ENCODE peak calls at places on chromosomes 3 and 15, in four cellular contexts. T, Y, V and A are unnamed samples.

GRCh38 chr3:61809879-61810278 is 248.5 kb downstream of the PTPRG start:
- DNase-seq in Y (peak), V (peak), T (no peak), A (no peak)

GRCh38 chr3:159781867-159782266 is 206.8 kb upstream of the IL12A start:
- DNase-seq in V (no peak), T (no peak), Y (peak), A (no peak)

GRCh38 chr3:71707600-71707999 is 17.6 kb downstream of the EIF4E3 start:
- DNase-seq in T (no peak), Y (no peak), V (no peak), A (peak)

GRCh38 chr3:124620600-124621063 is 109.6 kb upstream of the UMPS start:
- DNase-seq in T (peak), V (no peak), Y (peak), A (no peak)

GRCh38 chr15:34079904-34080303 is 21.8 kb downstream of the EMC7 start:
- DNase-seq in T (no peak), Y (no peak), V (no peak), A (no peak)

GRCh38 chr3:129231331-129232119 is 17.9 kb upstream of the COPG1 start:
- DNase-seq in T (no peak), V (peak), Y (no peak), A (no peak)

GRCh38 chr3:40516201-40516600 is 8.6 kb upstream of the ZNF621 start:
- DNase-seq in T (no peak), V (no peak), Y (no peak), A (no peak)

GRCh38 chr3:42063886-42064285 is 27.3 kb upstream of the TRAK1 start:
- DNase-seq in V (no peak), T (peak), Y (no peak), A (no peak)

GRCh38 chr15:97993310-97993738 is 32.8 kb downstream of the ARRDC4 start:
- DNase-seq in V (no peak), Y (no peak), T (peak), A (no peak)

GRCh38 chr15:29451201-29451781 is 181.7 kb upstream of the NSMCE3 start:
- DNase-seq in T (no peak), Y (no peak), V (no peak), A (no peak)

GRCh38 chr3:25441234-25441856 is 13.3 kb downstream of the RARB start:
- DNase-seq in T (no peak), V (no peak), Y (peak), A (no peak)

GRCh38 chr3:186933801-186934200 is 3.5 kb downstream of the ST6GAL1 start:
- DNase-seq in V (no peak), Y (no peak), T (no peak), A (no peak)